ENCODE peak calls at places on chromosomes 11 and 22, in four cellular contexts. One of them, this sample, is unnamed.

GRCh38 chr11:1695548-1696108 is 1.4 kb upstream of the KRTAP5-6 start:
- DNase-seq in upper lobe of right lung: no peak
- DNase-seq in neural progenitor cell: no peak
- DNase-seq in NCI-H774: no peak
- DNase-seq in this sample: no peak

GRCh38 chr11:116109228-116109627 is 605.0 kb upstream of the CADM1 start:
- DNase-seq in neural progenitor cell: no peak
- DNase-seq in NCI-H774: no peak
- DNase-seq in upper lobe of right lung: no peak
- DNase-seq in this sample: no peak

GRCh38 chr22:43999378-43999777 is 24.7 kb upstream of the PARVB start:
- DNase-seq in upper lobe of right lung: no peak
- DNase-seq in neural progenitor cell: no peak
- DNase-seq in NCI-H774: no peak
- DNase-seq in this sample: no peak

GRCh38 chr11:125433454-125434121 is 62.5 kb downstream of the FEZ1 start:
- DNase-seq in upper lobe of right lung: no peak
- DNase-seq in NCI-H774: peak; percentile 26
- DNase-seq in neural progenitor cell: peak; percentile 77
- DNase-seq in this sample: no peak

GRCh38 chr11:93908689-93909088 is 58.3 kb upstream of the VSTM5 start:
- DNase-seq in upper lobe of right lung: no peak
- DNase-seq in neural progenitor cell: no peak
- DNase-seq in NCI-H774: no peak
- DNase-seq in this sample: no peak

GRCh38 chr22:24730864-24731263 is 43.7 kb downstream of the PIWIL3 start:
- DNase-seq in upper lobe of right lung: no peak
- DNase-seq in neural progenitor cell: peak; percentile 74
- DNase-seq in NCI-H774: no peak
- DNase-seq in this sample: no peak

GRCh38 chr22:44667829-44668189 is 34.2 kb upstream of the PRR5 start:
- DNase-seq in upper lobe of right lung: no peak
- DNase-seq in NCI-H774: no peak
- DNase-seq in neural progenitor cell: no peak
- DNase-seq in this sample: no peak

GRCh38 chr11:71213696-71214552 is 38.5 kb downstream of the SHANK2 start:
- DNase-seq in NCI-H774: no peak
- DNase-seq in neural progenitor cell: no peak
- DNase-seq in upper lobe of right lung: peak; percentile 30
- DNase-seq in this sample: no peak

GRCh38 chr11:130124096-130124495 is 35.5 kb upstream of the ST14 start:
- DNase-seq in neural progenitor cell: no peak
- DNase-seq in upper lobe of right lung: peak; percentile 90
- DNase-seq in NCI-H774: no peak
- DNase-seq in this sample: peak; percentile 95

GRCh38 chr22:50525991-50526848 is 822 bp upstream of the SCO2 start:
- DNase-seq in neural progenitor cell: peak; percentile 87
- DNase-seq in NCI-H774: peak; percentile 40
- DNase-seq in upper lobe of right lung: peak; percentile 95
- DNase-seq in this sample: peak; percentile 77

GRCh38 chr22:38832005-38832978 is 11.5 kb downstream of the NPTXR start:
- DNase-seq in neural progenitor cell: no peak
- DNase-seq in upper lobe of right lung: peak; percentile 56
- DNase-seq in NCI-H774: no peak
- DNase-seq in this sample: no peak

GRCh38 chr11:15199693-15200092 is 85.0 kb downstream of the INSC start:
- DNase-seq in upper lobe of right lung: no peak
- DNase-seq in NCI-H774: no peak
- DNase-seq in neural progenitor cell: no peak
- DNase-seq in this sample: no peak

GRCh38 chr11:72970557-72971118 is 156.4 kb downstream of the ATG16L2 start:
- DNase-seq in upper lobe of right lung: no peak
- DNase-seq in NCI-H774: no peak
- DNase-seq in neural progenitor cell: no peak
- DNase-seq in this sample: no peak

GRCh38 chr11:72012091-72012630 is 13.5 kb downstream of the IL18BP start:
- DNase-seq in NCI-H774: no peak
- DNase-seq in neural progenitor cell: no peak
- DNase-seq in upper lobe of right lung: no peak
- DNase-seq in this sample: no peak

GRCh38 chr11:47278058-47278457 is 8.1 kb downstream of the MADD start:
- DNase-seq in NCI-H774: no peak
- DNase-seq in upper lobe of right lung: no peak
- DNase-seq in neural progenitor cell: no peak
- DNase-seq in this sample: no peak

GRCh38 chr11:103888541-103888951 is 147.9 kb upstream of the DDI1 start:
- DNase-seq in neural progenitor cell: no peak
- DNase-seq in upper lobe of right lung: no peak
- DNase-seq in NCI-H774: no peak
- DNase-seq in this sample: no peak

This sample was measured in CD14-positive monocyte.